ENCODE peak calls at places on chromosomes 5 and 9, in four cellular contexts. V, J, B and R are unnamed samples.
A peak's percentile ranks its signal among the peaks of the same experiment; 100 is the strongest.

GRCh38 chr9:17942498-17942897 is 363.6 kb downstream of the SH3GL2 start:
- DNase-seq in J (no peak), B (no peak), V (no peak), R (no peak)

GRCh38 chr5:73204302-73204701 is 31.3 kb downstream of the TMEM174 start:
- DNase-seq in V (no peak), J (no peak), B (no peak), R (no peak)

GRCh38 chr5:63263409-63263808 is 684.8 kb downstream of the LRRC70 start:
- DNase-seq in J (no peak), B (no peak), V (no peak), R (no peak)

GRCh38 chr5:178074266-178074952 is 38.9 kb upstream of the N4BP3 start:
- DNase-seq in B (peak; percentile 39), J (no peak), V (peak; percentile 72), R (no peak)

GRCh38 chr9:7075154-7075553 is 317.4 kb downstream of the KDM4C start:
- DNase-seq in J (no peak), V (no peak), B (no peak), R (no peak)

GRCh38 chr5:100828071-100828689 is 74.9 kb downstream of the ST8SIA4 start:
- DNase-seq in J (peak; percentile 89), B (no peak), V (no peak), R (no peak)

GRCh38 chr9:136222896-136223266 is 18.0 kb upstream of the LHX3 start:
- DNase-seq in J (no peak), B (no peak), V (no peak), R (no peak)

GRCh38 chr5:83547156-83547555 is 75.6 kb downstream of the VCAN start:
- DNase-seq in B (no peak), J (no peak), V (no peak), R (no peak)

GRCh38 chr5:149133795-149134777 is 7.2 kb upstream of the ABLIM3 start:
- DNase-seq in V (no peak), B (peak; percentile 39), J (no peak), R (no peak)

GRCh38 chr5:145859897-145860296 is 12.9 kb downstream of the GRXCR2 start:
- DNase-seq in J (no peak), V (no peak), B (no peak), R (no peak)

GRCh38 chr9:137000177-137000930 is 4.0 kb upstream of the CLIC3 start:
- DNase-seq in J (peak; percentile 82), V (no peak), B (no peak), R (no peak)

GRCh38 chr5:37888476-37888875 is 48.6 kb upstream of the GDNF start:
- DNase-seq in J (no peak), V (no peak), B (no peak), R (no peak)

GRCh38 chr9:93043122-93043521 is 15.4 kb upstream of the SUSD3 start:
- DNase-seq in V (no peak), B (no peak), J (no peak), R (no peak)

GRCh38 chr5:66515209-66515608 is 81.0 kb upstream of the MAST4 start:
- DNase-seq in B (no peak), J (peak; percentile 11), V (no peak), R (no peak)
- TF ChIP-seq MAX in B (no peak), J (no peak), V (no peak), R (no peak)

GRCh38 chr5:176151286-176151685 is 86.9 kb upstream of the SIMC1 start:
- DNase-seq in B (no peak), V (no peak), J (no peak), R (no peak)
- TF ChIP-seq CREB1 in B (no peak), V (no peak), J (no peak), R (no peak)

GRCh38 chr9:22683393-22684075 is 236.9 kb downstream of the DMRTA1 start:
- DNase-seq in V (no peak), J (no peak), B (no peak), R (no peak)
- TF ChIP-seq CBX5 in V (no peak), J (no peak), B (no peak), R (no peak)

DNA sequence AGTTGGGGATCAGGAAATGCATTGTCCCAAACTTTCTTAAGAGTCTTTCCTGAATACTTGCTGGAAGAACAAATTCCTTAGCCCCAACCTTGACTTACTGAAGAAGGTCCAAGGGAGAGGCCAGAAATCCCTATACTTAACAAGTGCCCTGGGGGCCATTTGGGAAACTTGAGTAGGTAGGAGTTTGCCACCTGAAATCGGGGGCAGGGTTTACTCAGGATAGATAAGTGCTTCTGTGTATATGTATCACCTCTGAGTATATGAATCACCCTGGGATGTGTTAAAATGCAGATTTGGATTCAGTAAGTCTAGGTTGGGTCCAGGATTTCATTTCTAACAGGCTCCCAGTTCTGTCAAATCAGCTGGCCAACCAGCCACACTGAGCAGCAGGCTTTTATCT is 47.9 kb upstream of the MYO10 start:
- DNase-seq in J (no peak), B (no peak), V (no peak), R (no peak)
- TF ChIP-seq MAX in J (no peak), B (no peak), V (no peak), R (no peak)

GRCh38 chr9:19992556-19992955 is 203.7 kb upstream of the SLC24A2 start:
- DNase-seq in B (no peak), J (no peak), V (no peak), R (no peak)
- TF ChIP-seq CREB1 in B (no peak), J (no peak), V (no peak), R (no peak)